ENCODE peak calls at places on chromosome 2, in eight cellular contexts. G is fibroblast of mammary gland, X is tibial nerve, V is GM10248, C is HFFc6, P is PC-9, J is IMR-90, N is testis. R is an unnamed sample.

GRCh38 chr2:103289101-103289725 is 527.4 kb downstream of the TMEM182 start:
- DNase-seq in X (no peak), G (no peak), N (no peak), J (no peak), P (no peak), V (no peak), C (no peak), R (no peak)

GRCh38 chr2:203328735-203329549 is 748 bp downstream of the ABI2 start:
- DNase-seq in C (peak), P (peak), X (no peak), G (peak), J (peak), V (peak), N (peak), R (no peak)

GRCh38 chr2:161412346-161412745 is 3.8 kb upstream of the TBR1 start:
- DNase-seq in N (no peak), P (no peak), J (peak), C (no peak), V (no peak), X (no peak), G (peak), R (no peak)

GRCh38 chr2:66170681-66171234 is 264.2 kb upstream of the MEIS1 start:
- DNase-seq in V (no peak), P (no peak), G (no peak), N (no peak), J (peak), X (no peak), C (no peak), R (no peak)

GRCh38 chr2:240498958-240499260 is 58.9 kb downstream of the ANKMY1 start:
- DNase-seq in X (no peak), C (no peak), G (no peak), J (no peak), P (no peak), V (no peak), N (no peak), R (no peak)

GRCh38 chr2:190050001-190050400 is 12.5 kb downstream of the MSTN start:
- DNase-seq in X (no peak), N (no peak), V (no peak), G (no peak), C (no peak), P (no peak), J (peak), R (no peak)

GRCh38 chr2:201854221-201854801 is 48.0 kb downstream of the CDK15 start:
- DNase-seq in G (peak), C (peak), P (peak), X (no peak), J (peak), N (no peak), V (no peak), R (no peak)

GRCh38 chr2:46387886-46388515 is 90.8 kb downstream of the EPAS1 start:
- DNase-seq in V (no peak), J (no peak), G (no peak), N (peak), C (no peak), X (no peak), P (no peak), R (no peak)

GRCh38 chr2:70516596-70516995 is 37.0 kb downstream of the TGFA start:
- DNase-seq in J (no peak), X (no peak), C (peak), G (peak), N (no peak), P (no peak), V (peak), R (no peak)

GRCh38 chr2:173874899-173875247 is 90.3 kb downstream of the SP3 start:
- DNase-seq in X (no peak), G (no peak), J (no peak), C (no peak), P (no peak), V (no peak), N (no peak), R (peak)

GRCh38 chr2:120418174-120418787 is 72.3 kb downstream of the INHBB start:
- DNase-seq in J (no peak), P (no peak), V (no peak), G (no peak), C (no peak), X (no peak), N (peak), R (no peak)

GRCh38 chr2:8229546-8229986 is 452.3 kb upstream of the ID2 start:
- DNase-seq in V (peak), J (peak), P (no peak), X (peak), G (peak), C (peak), N (peak), R (peak)

GRCh38 chr2:197079832-197080555 is 153.5 kb upstream of the PGAP1 start:
- DNase-seq in V (no peak), C (no peak), J (peak), G (peak), N (no peak), X (no peak), P (no peak), R (no peak)

GRCh38 chr2:207243601-207244000 is 77.9 kb upstream of the KLF7 start:
- DNase-seq in N (no peak), C (no peak), J (no peak), G (no peak), P (no peak), V (no peak), X (no peak), R (no peak)

GRCh38 chr2:85255813-85256581 is 71.8 kb downstream of the TGOLN2 start:
- DNase-seq in C (no peak), G (no peak), J (peak), N (peak), X (no peak), V (no peak), P (peak), R (no peak)

GRCh38 chr2:144374163-144374661 is 145.7 kb downstream of the ZEB2 start:
- DNase-seq in G (peak), P (no peak), C (no peak), J (peak), N (no peak), X (no peak), V (peak), R (no peak)

GRCh38 chr2:113201496-113202304 is 27.9 kb downstream of the PSD4 start:
- DNase-seq in N (no peak), X (no peak), P (no peak), V (no peak), J (no peak), G (no peak), C (no peak), R (no peak)

GRCh38 chr2:79862756-79863155 is 349.9 kb downstream of the CTNNA2 start:
- DNase-seq in X (no peak), G (no peak), N (no peak), V (no peak), P (no peak), J (no peak), C (no peak), R (no peak)

GRCh38 chr2:209556354-209556961 is 132.6 kb downstream of the MAP2 start:
- DNase-seq in G (peak), N (peak), P (no peak), J (peak), X (no peak), V (peak), C (peak), R (no peak)
- TF ChIP-seq CTCF in G (peak), N (peak), P (peak), J (peak), X (peak), V (peak), C (peak), R (no peak)

DNA sequence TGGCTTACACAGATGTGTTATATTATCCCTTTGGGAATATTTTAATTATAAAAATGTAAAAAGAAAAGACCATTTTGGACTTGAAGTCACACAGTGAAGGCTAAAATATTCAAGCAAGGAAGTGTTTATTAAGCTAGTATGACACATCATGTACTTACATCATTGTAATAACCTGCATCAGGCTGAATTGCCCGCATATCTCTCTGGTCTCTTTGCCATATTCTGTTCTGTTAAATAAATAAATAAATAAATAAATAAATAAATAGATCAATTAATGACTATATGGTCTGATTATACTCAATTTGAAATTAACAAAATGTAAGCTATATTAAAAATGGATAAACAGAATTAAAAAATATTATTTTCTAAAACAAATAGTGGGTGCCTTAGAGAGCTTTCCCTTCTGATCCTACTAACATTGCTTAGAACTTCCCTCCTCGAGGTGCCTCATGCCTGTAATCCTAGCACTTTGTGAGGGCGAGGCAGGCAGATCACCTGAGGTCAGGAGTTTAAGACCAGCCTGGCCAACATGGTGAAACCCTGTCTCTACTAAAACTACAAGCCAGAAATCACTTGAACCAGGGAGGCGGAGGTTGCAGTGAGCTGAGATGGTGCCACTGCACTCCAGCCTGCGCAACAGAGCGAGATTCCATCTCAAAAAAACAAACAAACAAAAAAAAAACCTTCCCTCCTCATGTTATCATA is 42.0 kb downstream of the WDR33 start:
- DNase-seq in C (no peak), G (peak), X (no peak), J (peak), P (no peak), V (no peak), N (no peak), R (no peak)
- TF ChIP-seq CTCF in C (no peak), G (no peak), X (no peak), J (no peak), P (no peak), V (no peak), N (no peak), R (no peak)

GRCh38 chr2:109128466-109129355 is at the start of gene SH3RF3:
- DNase-seq in J (peak), P (peak), V (peak), G (peak), X (no peak), C (peak), N (peak), R (peak)
- TF ChIP-seq CTCF in J (peak), P (no peak), V (no peak), G (no peak), X (peak), C (no peak), N (no peak), R (no peak)

GRCh38 chr2:26185954-26186353 is 13.1 kb downstream of the GAREM2 start:
- DNase-seq in J (no peak), P (no peak), G (no peak), X (no peak), V (no peak), C (no peak), N (no peak), R (no peak)

GRCh38 chr2:26185304-26185928 is 12.5 kb downstream of the GAREM2 start:
- DNase-seq in V (no peak), X (no peak), J (no peak), G (no peak), N (no peak), P (no peak), C (no peak), R (no peak)

GRCh38 chr2:26184086-26184485 is 11.2 kb downstream of the GAREM2 start:
- DNase-seq in C (no peak), V (no peak), P (no peak), J (no peak), G (no peak), N (no peak), X (no peak), R (no peak)

GRCh38 chr2:26186371-26186770 is 13.5 kb downstream of the GAREM2 start:
- DNase-seq in J (no peak), N (no peak), P (no peak), G (no peak), C (no peak), V (no peak), X (no peak), R (peak)

GRCh38 chr2:26184555-26185303 is 11.8 kb downstream of the GAREM2 start:
- DNase-seq in C (no peak), V (peak), N (peak), X (peak), G (peak), P (peak), J (peak), R (no peak)
- TF ChIP-seq CTCF in C (no peak), V (peak), N (peak), X (peak), G (peak), P (no peak), J (peak), R (no peak)

GRCh38 chr2:215356948-215357461 is 45.1 kb downstream of the ATIC start:
- DNase-seq in C (no peak), G (peak), P (no peak), X (no peak), N (no peak), J (peak), V (no peak), R (no peak)
- TF ChIP-seq CTCF in C (no peak), G (no peak), P (no peak), X (no peak), N (no peak), J (no peak), V (no peak), R (no peak)

GRCh38 chr2:217751952-217752351 is 250.8 kb downstream of the TNS1 start:
- DNase-seq in V (no peak), J (no peak), P (no peak), G (no peak), N (no peak), X (no peak), C (no peak), R (no peak)

GRCh38 chr2:217751192-217751591 is 251.6 kb downstream of the TNS1 start:
- DNase-seq in X (no peak), C (no peak), V (no peak), N (no peak), P (no peak), J (no peak), G (no peak), R (no peak)

GRCh38 chr2:217753460-217754200 is 249.2 kb downstream of the TNS1 start:
- DNase-seq in X (no peak), G (no peak), V (no peak), N (no peak), J (peak), C (no peak), P (no peak), R (no peak)

GRCh38 chr2:217755027-217755756 is 247.6 kb downstream of the TNS1 start:
- DNase-seq in V (no peak), J (no peak), X (no peak), N (no peak), P (no peak), C (no peak), G (no peak), R (no peak)

DNA sequence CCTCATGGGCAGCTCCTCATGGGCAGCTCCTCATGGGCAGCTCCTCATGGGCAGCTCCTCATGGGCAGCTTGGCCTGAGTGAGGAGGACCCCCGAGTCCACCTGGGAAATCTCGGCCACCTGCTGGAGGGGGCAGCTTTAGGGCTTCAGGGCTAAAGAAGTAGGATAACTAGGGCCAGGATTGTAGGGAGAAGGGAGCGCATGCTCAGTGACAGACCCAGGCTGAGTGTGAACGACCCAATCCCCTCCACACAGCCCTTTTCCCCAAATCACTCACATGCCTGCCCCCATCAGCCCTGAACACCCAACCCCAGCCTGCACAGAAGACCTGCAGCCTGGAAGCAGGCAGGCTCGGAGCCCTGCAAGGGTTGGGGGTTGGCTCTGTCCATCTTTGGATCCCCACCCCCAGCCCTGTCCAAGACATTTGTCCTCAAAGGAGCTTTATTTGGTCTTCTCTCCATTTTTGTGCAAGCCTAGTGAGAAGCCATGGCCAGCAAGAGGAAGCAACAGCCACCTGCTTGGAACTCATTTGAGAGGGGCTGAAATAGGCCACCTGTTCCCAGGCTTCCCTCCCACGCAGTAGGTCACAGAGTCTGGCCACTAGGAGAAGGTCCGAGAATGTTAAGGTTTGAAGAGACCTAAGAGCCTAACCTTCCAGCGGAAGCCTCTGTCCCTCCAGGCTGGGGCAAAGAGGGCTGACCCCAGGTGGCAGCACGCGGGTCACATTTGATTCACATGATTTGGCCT is 249.9 kb downstream of the TNS1 start:
- DNase-seq in C (no peak), V (no peak), G (no peak), P (no peak), X (no peak), N (no peak), J (no peak), R (no peak)
- TF ChIP-seq CTCF in C (no peak), V (no peak), G (no peak), P (no peak), X (no peak), N (no peak), J (no peak), R (no peak)

DNA sequence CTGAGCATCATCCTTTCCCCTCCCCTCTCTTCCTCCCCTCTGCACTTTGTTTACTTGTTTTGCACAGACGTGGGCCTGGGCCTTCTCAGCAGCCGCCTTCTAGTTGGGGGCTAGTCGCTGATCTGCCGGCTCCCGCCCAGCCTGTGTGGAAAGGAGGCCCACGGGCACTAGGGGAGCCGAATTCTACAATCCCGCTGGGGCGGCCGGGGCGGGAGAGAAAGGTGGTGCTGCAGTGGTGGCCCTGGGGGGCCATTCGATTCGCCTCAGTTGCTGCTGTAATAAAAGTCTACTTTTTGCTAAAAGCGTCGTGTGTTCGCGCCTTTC is 261 bp upstream of the KRTCAP3 start:
- DNase-seq in V (no peak), X (no peak), P (no peak), N (no peak), G (no peak), J (no peak), C (no peak), R (no peak)
- TF ChIP-seq CTCF in V (no peak), X (no peak), P (peak), N (no peak), G (no peak), J (no peak), C (no peak), R (no peak)

DNA sequence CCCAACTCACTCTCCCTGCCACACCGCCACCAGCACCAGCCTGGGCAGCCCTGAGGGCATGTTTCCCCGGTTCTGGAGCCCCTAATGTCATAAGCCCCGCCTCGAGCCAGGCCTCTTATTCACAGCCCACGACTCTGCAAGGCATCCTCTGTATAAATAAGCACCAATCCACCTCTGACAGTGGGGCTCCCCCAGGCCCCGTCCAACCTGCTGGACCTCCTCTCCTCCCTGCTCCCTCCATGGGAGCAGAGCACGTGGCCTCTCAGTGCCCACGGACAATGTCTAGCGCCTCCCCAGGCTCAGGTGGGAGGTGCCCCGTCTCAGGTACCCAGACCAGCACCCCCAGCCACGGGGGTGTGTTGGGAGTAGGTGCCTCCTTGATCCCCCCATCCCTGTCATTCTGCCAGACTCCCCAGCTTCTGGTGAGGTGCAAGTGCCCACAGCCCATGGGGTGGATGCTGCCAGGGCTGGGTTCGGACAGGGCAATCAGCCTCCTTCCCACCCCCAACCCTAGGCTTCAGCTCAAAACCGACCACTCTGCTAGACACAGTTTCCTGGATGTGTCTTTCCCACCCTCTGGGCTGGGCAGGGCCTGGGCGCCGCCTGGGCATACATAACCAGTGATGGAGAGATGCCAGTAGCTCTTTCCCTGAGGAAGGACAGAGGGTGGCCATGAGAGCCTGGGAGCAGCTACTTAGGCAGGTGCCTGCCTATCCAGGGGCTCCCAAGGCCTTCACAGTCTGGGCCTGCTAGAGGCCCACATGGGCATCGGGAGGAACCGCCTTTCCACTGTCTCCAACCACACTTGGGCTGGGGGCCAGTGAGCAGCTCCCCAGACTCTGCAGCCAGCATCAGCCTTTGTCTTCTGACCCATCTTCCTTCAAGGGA is 1.6 kb upstream of the ADRA2B start:
- DNase-seq in X (no peak), C (no peak), N (no peak), G (no peak), V (no peak), P (peak), J (no peak), R (no peak)
- TF ChIP-seq CTCF in X (no peak), C (no peak), N (no peak), G (no peak), V (no peak), P (peak), J (no peak), R (no peak)

DNA sequence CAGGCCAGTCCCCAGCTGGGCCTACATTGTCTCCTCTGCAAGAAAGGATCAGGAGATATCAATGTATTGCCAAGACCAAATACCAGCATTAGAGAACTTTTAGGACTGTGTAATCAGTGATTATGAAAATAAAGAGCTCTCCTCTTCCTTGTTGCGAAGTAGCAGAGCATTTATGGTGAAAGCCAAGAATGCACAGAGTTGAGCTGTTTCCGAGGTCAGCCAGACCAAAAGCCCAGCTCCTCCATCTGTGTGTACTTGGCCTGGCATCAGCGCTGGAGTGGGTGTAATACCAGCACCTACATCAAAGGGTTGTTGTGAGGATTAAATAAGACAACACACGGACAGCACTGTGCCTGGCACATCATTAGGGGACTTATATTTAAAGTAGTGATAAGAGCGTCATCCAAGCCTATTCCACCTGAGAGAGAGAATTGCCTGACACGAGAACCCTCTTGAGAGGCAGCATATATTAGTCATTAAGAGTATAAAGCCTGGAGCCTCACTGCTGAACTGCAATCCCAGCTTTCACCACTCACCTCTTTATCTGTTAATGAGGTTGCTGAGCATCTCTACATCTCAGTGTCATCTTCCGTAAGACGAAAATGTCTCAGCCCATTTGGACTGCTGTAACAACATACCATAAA is 7.4 kb upstream of the SLC16A14 start:
- DNase-seq in P (no peak), V (no peak), G (peak), X (no peak), J (no peak), C (no peak), N (no peak), R (no peak)
- TF ChIP-seq CTCF in P (no peak), V (no peak), G (no peak), X (no peak), J (no peak), C (no peak), N (no peak), R (no peak)

GRCh38 chr2:146523218-146523617 is 1321.6 kb upstream of the ACVR2A start:
- DNase-seq in G (peak), N (no peak), V (no peak), X (no peak), C (no peak), P (no peak), J (peak), R (no peak)
- TF ChIP-seq CTCF in G (peak), N (peak), V (no peak), X (peak), C (peak), P (peak), J (peak), R (no peak)